ENCODE peak calls at places on chromosomes 11 and 22, in eight cellular contexts. U, C, K, D, F, A, G and W are unnamed samples.

GRCh38 chr11:12167098-12167999 is 57.0 kb downstream of the MICAL2 start:
- DNase-seq in U (no peak), C (no peak), K (no peak), D (peak; percentile 25), F (no peak), A (peak; percentile 75), G (no peak), W (no peak)

GRCh38 chr22:26502688-26503561 is 9.3 kb downstream of the TFIP11 start:
- DNase-seq in U (no peak), C (peak; percentile 68), K (peak; percentile 29), D (no peak), F (peak; percentile 67), A (no peak), G (peak; percentile 32), W (peak; percentile 57)

GRCh38 chr11:45538363-45538762 is 127.1 kb downstream of the CHST1 start:
- DNase-seq in U (no peak), C (no peak), K (peak; percentile 22), D (no peak), F (no peak), A (no peak), G (no peak), W (no peak)

GRCh38 chr11:77072851-77073327 is 6.1 kb downstream of the CAPN5 start:
- DNase-seq in U (no peak), C (no peak), K (no peak), D (no peak), F (no peak), A (no peak), G (no peak), W (no peak)

GRCh38 chr11:1001682-1002081 is 34.8 kb downstream of the MUC6 start:
- DNase-seq in U (no peak), C (no peak), K (no peak), D (no peak), F (no peak), A (no peak), G (no peak), W (no peak)

GRCh38 chr11:128825050-128825806 is 41.9 kb downstream of the KCNJ1 start:
- DNase-seq in U (no peak), C (no peak), K (no peak), D (no peak), F (no peak), A (no peak), G (no peak), W (no peak)

GRCh38 chr11:92657226-92657625 is 312.2 kb upstream of the MTNR1B start:
- DNase-seq in U (no peak), C (no peak), K (no peak), D (peak; percentile 67), F (no peak), A (no peak), G (no peak), W (no peak)

GRCh38 chr11:46050065-46050464 is 71.2 kb downstream of the PHF21A start:
- DNase-seq in U (no peak), C (no peak), K (peak; percentile 17), D (no peak), F (peak; percentile 91), A (peak; percentile 57), G (no peak), W (no peak)

GRCh38 chr22:37784829-37785495 is 22.8 kb upstream of the GCAT start:
- DNase-seq in U (no peak), C (no peak), K (no peak), D (no peak), F (no peak), A (no peak), G (no peak), W (no peak)

GRCh38 chr11:13073119-13073981 is 64.2 kb downstream of the RASSF10 start:
- DNase-seq in U (no peak), C (no peak), K (no peak), D (no peak), F (no peak), A (no peak), G (no peak), W (no peak)

GRCh38 chr22:29706991-29707390 is 12.8 kb upstream of the CABP7 start:
- DNase-seq in U (no peak), C (no peak), K (no peak), D (no peak), F (no peak), A (no peak), G (no peak), W (no peak)

GRCh38 chr11:14357843-14358728 is 897 bp downstream of the RRAS2 start:
- DNase-seq in U (no peak), C (peak; percentile 41), K (peak; percentile 58), D (no peak), F (peak; percentile 88), A (no peak), G (no peak), W (peak; percentile 57)

GRCh38 chr22:17077255-17077654 is 7.5 kb upstream of the IL17RA start:
- DNase-seq in U (no peak), C (no peak), K (no peak), D (no peak), F (no peak), A (peak; percentile 69), G (no peak), W (no peak)

GRCh38 chr11:406796-407650 is 7.8 kb downstream of the SIGIRR start:
- DNase-seq in U (peak; percentile 88), C (peak; percentile 95), K (peak; percentile 85), D (no peak), F (peak; percentile 84), A (peak; percentile 35), G (peak; percentile 88), W (peak; percentile 92)

GRCh38 chr11:116730241-116730561 is 42.6 kb downstream of the BUD13 start:
- DNase-seq in U (peak; percentile 59), C (no peak), K (no peak), D (no peak), F (no peak), A (no peak), G (no peak), W (no peak)

GRCh38 chr22:50665212-50665611 is 7.4 kb upstream of the SHANK3 start:
- DNase-seq in U (no peak), C (no peak), K (no peak), D (no peak), F (no peak), A (no peak), G (no peak), W (no peak)

GRCh38 chr11:7555067-7555699 is 41.4 kb downstream of the PPFIBP2 start:
- DNase-seq in U (no peak), C (no peak), K (peak; percentile 80), D (no peak), F (no peak), A (no peak), G (no peak), W (no peak)

GRCh38 chr11:70070736-70071135 is 7.4 kb upstream of the ANO1 start:
- DNase-seq in U (no peak), C (no peak), K (no peak), D (no peak), F (no peak), A (no peak), G (no peak), W (no peak)

GRCh38 chr11:17475666-17476316 is 854 bp downstream of the ABCC8 start:
- DNase-seq in U (no peak), C (no peak), K (no peak), D (no peak), F (peak; percentile 13), A (no peak), G (no peak), W (no peak)

GRCh38 chr11:106950067-106950491 is 68.2 kb downstream of the GUCY1A2 start:
- DNase-seq in U (no peak), C (no peak), K (no peak), D (no peak), F (no peak), A (no peak), G (no peak), W (no peak)

GRCh38 chr11:30019481-30019880 is 2.7 kb upstream of the KCNA4 start:
- DNase-seq in U (no peak), C (no peak), K (no peak), D (no peak), F (no peak), A (no peak), G (no peak), W (no peak)

GRCh38 chr11:134363592-134363991 is 31.8 kb downstream of the GLB1L2 start:
- DNase-seq in U (peak; percentile 27), C (no peak), K (no peak), D (no peak), F (peak; percentile 23), A (no peak), G (no peak), W (no peak)

GRCh38 chr11:104970756-104971155 is 2.4 kb upstream of the CASP4 start:
- DNase-seq in U (no peak), C (no peak), K (no peak), D (no peak), F (no peak), A (no peak), G (no peak), W (no peak)

GRCh38 chr11:60349990-60350389 is 22.9 kb downstream of the MS4A6E start:
- DNase-seq in U (no peak), C (no peak), K (no peak), D (no peak), F (no peak), A (no peak), G (no peak), W (no peak)

GRCh38 chr22:49052023-49052538 is 775.6 kb downstream of the BRD1 start:
- DNase-seq in U (peak; percentile 49), C (peak; percentile 27), K (no peak), D (no peak), F (no peak), A (no peak), G (no peak), W (no peak)

GRCh38 chr11:61971177-61972111 is 4.0 kb upstream of the FTH1 start:
- DNase-seq in U (peak; percentile 97), C (peak; percentile 36), K (peak; percentile 98), D (no peak), F (peak; percentile 90), A (peak; percentile 98), G (no peak), W (no peak)

GRCh38 chr11:63680842-63681207 is 475 bp upstream of the RTN3 start:
- DNase-seq in U (no peak), C (no peak), K (no peak), D (no peak), F (no peak), A (no peak), G (no peak), W (no peak)

GRCh38 chr11:110077866-110078325 is 15.3 kb upstream of the ZC3H12C start:
- DNase-seq in U (no peak), C (no peak), K (no peak), D (no peak), F (no peak), A (peak; percentile 60), G (no peak), W (no peak)

GRCh38 chr11:86483591-86484163 is 109.0 kb downstream of the CCDC81 start:
- DNase-seq in U (no peak), C (no peak), K (peak; percentile 40), D (no peak), F (no peak), A (no peak), G (no peak), W (no peak)

GRCh38 chr11:69378303-69379141 is 84.6 kb downstream of the MYEOV start:
- DNase-seq in U (no peak), C (no peak), K (peak; percentile 11), D (no peak), F (no peak), A (no peak), G (no peak), W (no peak)

GRCh38 chr22:44386386-44387035 is 73.8 kb upstream of the SHISAL1 start:
- DNase-seq in U (peak; percentile 62), C (no peak), K (peak; percentile 7), D (no peak), F (no peak), A (no peak), G (no peak), W (no peak)

GRCh38 chr11:113351061-113351460 is 36.5 kb upstream of the ANKK1 start:
- DNase-seq in U (no peak), C (no peak), K (no peak), D (peak; percentile 82), F (no peak), A (no peak), G (no peak), W (no peak)